ENCODE peak calls at places on chromosomes 1 and 21, in six cellular contexts. O, X, G, L, P and Q are unnamed samples. For H3K4me1, the result is how much of the 10 kb centered on the place peaks cover.

GRCh38 chr1:181918893-181919728 is 142.4 kb downstream of the ZNF648 start:
- DNase-seq in O (no peak), P (no peak), L (no peak), X (no peak), G (no peak), Q (no peak)

GRCh38 chr1:157124855-157125254 is 13.3 kb downstream of the ETV3 start:
- DNase-seq in X (peak), L (no peak), G (no peak), P (no peak), O (no peak), Q (no peak)

GRCh38 chr1:205458777-205459566 is 3.1 kb upstream of the BLACAT1 start:
- DNase-seq in P (no peak), L (no peak), G (peak), X (peak), O (no peak), Q (peak)

GRCh38 chr1:36175137-36176095 is 19.5 kb downstream of the MAP7D1 start:
- DNase-seq in O (peak), L (no peak), P (no peak), G (peak), X (peak), Q (peak)

GRCh38 chr1:157641177-157641576 is 43.3 kb upstream of the FCRL4 start:
- DNase-seq in G (no peak), O (no peak), P (no peak), L (no peak), X (no peak), Q (no peak)

GRCh38 chr1:98732985-98733781 is 71.7 kb downstream of the SNX7 start:
- DNase-seq in O (no peak), X (no peak), G (peak), L (no peak), P (no peak), Q (no peak)

GRCh38 chr1:68812295-68812694 is 315.4 kb upstream of the DEPDC1 start:
- DNase-seq in G (no peak), L (no peak), O (no peak), X (no peak), P (no peak), Q (no peak)

GRCh38 chr1:93723733-93724270 is 42.2 kb upstream of the BCAR3 start:
- DNase-seq in L (no peak), X (no peak), O (no peak), P (no peak), G (no peak), Q (no peak)

GRCh38 chr1:240234477-240235225 is 143.0 kb downstream of the FMN2 start:
- DNase-seq in O (no peak), G (peak), L (no peak), X (peak), P (no peak), Q (no peak)

GRCh38 chr1:34749983-34750382 is 4.9 kb upstream of the GJB5 start:
- DNase-seq in L (no peak), G (no peak), X (no peak), O (no peak), P (no peak), Q (no peak)

GRCh38 chr1:48049823-48050539 is 52.8 kb upstream of the TRABD2B start:
- DNase-seq in G (no peak), L (no peak), P (no peak), O (no peak), X (peak), Q (peak)

GRCh38 chr1:220876511-220877347 is 2.5 kb upstream of the HLX start:
- DNase-seq in L (peak), G (peak), P (no peak), O (no peak), X (no peak), Q (peak)

GRCh38 chr1:65942476-65942875 is 149.8 kb downstream of the PDE4B start:
- DNase-seq in P (no peak), L (no peak), X (no peak), O (no peak), G (no peak), Q (no peak)

GRCh38 chr1:230279583-230279945 is 146.6 kb downstream of the PGBD5 start:
- DNase-seq in X (no peak), G (no peak), O (no peak), P (no peak), L (no peak), Q (no peak)

GRCh38 chr1:17913326-17914115 is 158.4 kb downstream of the ACTL8 start:
- DNase-seq in P (no peak), G (no peak), X (no peak), O (no peak), L (no peak), Q (no peak)

GRCh38 chr1:151820940-151821339 is 10.7 kb downstream of the RORC start:
- DNase-seq in L (no peak), G (no peak), X (no peak), P (no peak), O (peak), Q (no peak)

GRCh38 chr1:216461466-216461865 is 38.2 kb upstream of the USH2A start:
- DNase-seq in G (no peak), O (no peak), X (no peak), L (no peak), P (no peak), Q (peak)

GRCh38 chr1:211797994-211798393 is 32.6 kb downstream of the LPGAT1 start:
- DNase-seq in L (no peak), O (no peak), G (no peak), X (no peak), P (no peak), Q (no peak)

GRCh38 chr1:246417152-246417812 is 89.8 kb downstream of the SMYD3 start:
- DNase-seq in G (peak), L (no peak), P (no peak), O (no peak), X (peak), Q (peak)

GRCh38 chr1:46171351-46171750 is 3.5 kb upstream of the TSPAN1 start:
- DNase-seq in X (no peak), O (peak), L (no peak), G (no peak), P (no peak), Q (no peak)

GRCh38 chr1:41689596-41689995 is 205.1 kb upstream of the EDN2 start:
- DNase-seq in O (no peak), P (no peak), G (no peak), L (no peak), X (peak), Q (no peak)

GRCh38 chr1:228487336-228488106 is at the start of gene RNF187:
- DNase-seq in X (peak), P (peak), G (no peak), L (peak), O (peak), Q (peak)

GRCh38 chr21:41348434-41348833 is 13.4 kb upstream of the MX2 start:
- DNase-seq in L (no peak), O (no peak), G (no peak), P (no peak), X (no peak), Q (no peak)

GRCh38 chr1:177255411-177255810 is 84.7 kb downstream of the BRINP2 start:
- DNase-seq in L (no peak), P (no peak), O (no peak), X (peak), G (peak), Q (no peak)

GRCh38 chr1:3562712-3563111 is 48.6 kb downstream of the MEGF6 start:
- DNase-seq in P (no peak), O (no peak), X (no peak), G (no peak), L (no peak), Q (no peak)

GRCh38 chr1:245306628-245307410 is 152.0 kb downstream of the KIF26B start:
- DNase-seq in L (no peak), P (no peak), O (no peak), X (no peak), G (no peak), Q (no peak)

GRCh38 chr1:210565316-210565715 is 236.6 kb downstream of the HHAT start:
- DNase-seq in O (no peak), G (no peak), L (no peak), P (no peak), X (no peak), Q (no peak)

GRCh38 chr1:177206831-177207230 is 36.1 kb downstream of the BRINP2 start:
- DNase-seq in L (no peak), P (no peak), X (peak), O (no peak), G (no peak), Q (peak)

GRCh38 chr1:18974005-18974404 is 17.5 kb upstream of the IFFO2 start:
- DNase-seq in P (no peak), G (no peak), O (no peak), L (no peak), X (no peak), Q (no peak)

GRCh38 chr1:155127105-155127671 is 488 bp upstream of the EFNA1 start:
- DNase-seq in L (peak), G (peak), P (peak), O (peak), X (peak), Q (peak)

GRCh38 chr1:60031116-60031515 is 42.5 kb downstream of the C1orf87 start:
- DNase-seq in X (no peak), L (no peak), O (no peak), G (no peak), P (no peak), Q (no peak)

GRCh38 chr1:246569248-246570238 is 3.3 kb downstream of the CNST start:
- DNase-seq in G (no peak), L (no peak), X (peak), P (no peak), O (no peak), Q (no peak)

GRCh38 chr1:10178602-10179407 is 31.6 kb upstream of the KIF1B start:
- DNase-seq in G (no peak), O (no peak), X (peak), P (no peak), L (no peak), Q (no peak)

GRCh38 chr1:221415626-221416025 is 326.3 kb downstream of the DUSP10 start:
- DNase-seq in X (no peak), P (no peak), O (no peak), G (no peak), L (no peak), Q (no peak)

GRCh38 chr1:94528271-94528670 is 13.3 kb downstream of the F3 start:
- DNase-seq in G (no peak), L (no peak), P (no peak), O (no peak), X (peak), Q (no peak)

GRCh38 chr21:38938343-38938742 is 132.6 kb downstream of the ETS2 start:
- DNase-seq in G (peak), O (no peak), L (no peak), X (peak), P (no peak), Q (peak)

GRCh38 chr1:95992013-95992412 is 729.6 kb upstream of the PTBP2 start:
- DNase-seq in L (no peak), X (no peak), P (no peak), O (no peak), G (no peak), Q (no peak)

GRCh38 chr1:46996659-46997281 is 26.7 kb upstream of the CYP4X1 start:
- DNase-seq in O (no peak), L (no peak), P (no peak), G (no peak), X (peak), Q (no peak)

GRCh38 chr1:79128726-79129125 is 122.2 kb upstream of the ADGRL4 start:
- DNase-seq in G (peak), L (no peak), X (peak), O (no peak), P (no peak), Q (no peak)

GRCh38 chr1:23578997-23579363 is 19.7 kb upstream of the ID3 start:
- DNase-seq in X (no peak), O (no peak), L (no peak), G (no peak), P (no peak), Q (no peak)

GRCh38 chr1:23578311-23578996 is 19.2 kb upstream of the ID3 start:
- DNase-seq in O (no peak), G (no peak), X (no peak), P (no peak), L (no peak), Q (peak)

GRCh38 chr1:23576338-23577055 is 17.2 kb upstream of the ID3 start:
- DNase-seq in G (no peak), X (peak), L (no peak), P (no peak), O (no peak), Q (no peak)

GRCh38 chr1:23575226-23575810 is 16.0 kb upstream of the ID3 start:
- DNase-seq in G (no peak), P (no peak), L (no peak), O (no peak), X (no peak), Q (peak)

DNA sequence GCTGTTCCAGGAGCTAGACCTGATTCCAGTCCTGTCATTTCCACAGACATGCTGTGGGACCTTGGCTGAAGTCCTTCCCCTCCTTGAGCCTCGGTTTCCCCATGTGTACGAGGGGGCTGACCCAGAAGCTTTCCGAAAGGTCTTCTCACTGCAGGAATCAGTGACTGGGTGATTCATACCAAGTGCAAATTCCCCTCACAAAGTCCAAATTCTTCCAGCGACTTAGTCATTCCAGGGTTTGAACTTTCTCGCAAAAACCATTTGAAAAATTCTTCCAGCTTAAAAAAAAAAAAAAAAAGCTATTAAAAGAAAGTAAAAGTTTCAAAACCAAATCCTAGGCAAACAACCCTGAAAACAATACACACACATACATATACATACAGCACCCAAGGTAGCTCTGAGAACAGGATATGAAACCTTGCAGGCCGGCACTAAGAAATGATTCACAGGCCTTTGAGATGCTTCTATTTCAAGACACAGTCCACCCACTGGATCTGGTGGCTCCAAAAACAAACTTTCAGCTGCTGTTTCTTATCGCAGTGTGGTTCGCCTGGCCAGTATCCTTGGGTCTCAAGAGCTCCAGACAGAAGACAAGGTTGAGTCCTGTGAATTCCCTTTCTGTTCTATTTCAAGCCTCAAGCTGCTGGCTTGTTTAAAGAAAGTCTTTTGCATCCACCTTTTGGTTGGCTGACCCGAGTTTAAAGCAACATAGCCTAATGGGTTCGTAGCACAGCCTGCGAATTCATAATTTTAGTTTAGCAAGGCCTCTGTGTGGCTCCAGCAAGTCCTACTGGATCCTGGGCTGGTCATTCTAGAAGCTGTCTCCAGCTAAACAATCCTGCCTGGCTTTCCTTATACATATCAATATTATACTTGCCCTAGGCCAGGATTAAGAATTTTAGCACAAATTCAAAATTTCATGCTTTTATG is 18.0 kb upstream of the ID3 start:
- DNase-seq in P (no peak), X (peak), G (peak), L (no peak), O (no peak), Q (peak)
- H3K4me3 ChIP-seq in P (no peak), X (peak), G (peak), L (no peak), O (no peak), Q (peak)

GRCh38 chr1:200081151-200081981 is 53.9 kb downstream of the NR5A2 start:
- DNase-seq in G (no peak), L (no peak), X (no peak), O (no peak), P (no peak), Q (no peak)

GRCh38 chr1:200081982-200082272 is 54.4 kb downstream of the NR5A2 start:
- DNase-seq in X (no peak), L (no peak), P (no peak), O (no peak), G (no peak), Q (no peak)

GRCh38 chr1:200082329-200082728 is 54.8 kb downstream of the NR5A2 start:
- DNase-seq in O (no peak), X (peak), L (no peak), G (no peak), P (no peak), Q (no peak)

GRCh38 chr1:200075938-200076546 is 48.5 kb downstream of the NR5A2 start:
- DNase-seq in P (no peak), L (no peak), X (peak), O (no peak), G (peak), Q (peak)

GRCh38 chr1:200079576-200079975 is 52.1 kb downstream of the NR5A2 start:
- DNase-seq in O (no peak), G (no peak), P (no peak), X (no peak), L (no peak), Q (no peak)
- H3K4me1 ChIP-seq in O (under half), G (under half), P (under half), X (under half), L (under half), Q (under half)

GRCh38 chr1:197786280-197786679 is 11.0 kb upstream of the DENND1B start:
- DNase-seq in X (peak), P (no peak), O (no peak), L (no peak), G (no peak), Q (no peak)
- H3K4me3 ChIP-seq in X (no peak), P (no peak), O (no peak), L (no peak), G (no peak), Q (no peak)

GRCh38 chr1:203325004-203325417 is 19.7 kb downstream of the BTG2 start:
- DNase-seq in P (no peak), X (no peak), L (no peak), O (no peak), G (no peak), Q (no peak)
- H3K4me1 ChIP-seq in P (under half), X (under half), L (half or more), O (half or more), G (under half), Q (under half)

GRCh38 chr1:15696956-15697521 is 12.9 kb downstream of the PLEKHM2 start:
- DNase-seq in G (no peak), P (no peak), O (no peak), X (no peak), L (no peak), Q (no peak)
- H3K4me3 ChIP-seq in G (no peak), P (no peak), O (no peak), X (no peak), L (peak), Q (no peak)

GRCh38 chr1:165367375-165367993 is 11.0 kb upstream of the LMX1A start:
- DNase-seq in P (peak), G (peak), X (peak), L (peak), O (peak), Q (peak)

GRCh38 chr1:165369255-165369848 is 12.8 kb upstream of the LMX1A start:
- DNase-seq in G (peak), P (no peak), L (peak), O (peak), X (peak), Q (peak)

GRCh38 chr1:165365344-165365743 is 8.8 kb upstream of the LMX1A start:
- DNase-seq in P (no peak), O (no peak), L (no peak), G (no peak), X (peak), Q (no peak)

GRCh38 chr1:165364432-165365133 is 8.1 kb upstream of the LMX1A start:
- DNase-seq in P (peak), O (no peak), L (peak), G (peak), X (peak), Q (no peak)
- H3K4me1 ChIP-seq in P (under half), O (under half), L (under half), G (under half), X (under half), Q (under half)

GRCh38 chr1:39876136-39876535 is 7.2 kb downstream of the TRIT1 start:
- DNase-seq in G (no peak), X (no peak), P (no peak), O (no peak), L (no peak), Q (no peak)
- H3K4me3 ChIP-seq in G (no peak), X (no peak), P (no peak), O (no peak), L (no peak), Q (no peak)

GRCh38 chr1:201504799-201505504 is 2.0 kb downstream of the CSRP1 start:
- DNase-seq in O (no peak), L (no peak), G (no peak), P (no peak), X (no peak), Q (no peak)
- H3K4me1 ChIP-seq in O (half or more), L (under half), G (under half), P (under half), X (half or more), Q (under half)

DNA sequence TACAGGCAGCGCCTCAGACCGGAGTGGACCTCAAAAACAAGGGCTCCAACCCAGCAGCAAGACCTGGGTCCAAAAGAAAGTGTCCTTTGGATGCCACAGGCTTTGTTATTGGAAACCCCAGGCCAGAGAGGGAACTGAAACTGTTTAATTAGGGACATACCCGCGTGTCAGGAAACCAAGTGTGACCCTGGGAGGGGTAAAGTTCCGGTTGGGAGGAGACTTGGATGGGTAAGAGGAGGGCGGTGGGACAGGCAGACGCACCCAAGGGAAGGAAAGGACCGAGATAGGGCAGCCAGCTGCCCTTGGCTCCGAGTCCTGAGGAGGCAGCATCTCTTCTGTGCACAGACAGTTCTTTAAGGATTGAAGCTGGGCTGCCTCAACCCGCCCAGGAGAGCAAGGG is 71.4 kb downstream of the CDC7 start:
- DNase-seq in P (no peak), X (no peak), L (no peak), G (no peak), O (no peak), Q (no peak)
- H3K4me3 ChIP-seq in P (peak), X (no peak), L (no peak), G (no peak), O (no peak), Q (no peak)